ENCODE peak calls at places on chromosome 13, in ten cellular contexts. W, Z, F, T, O, R, H, J, E and D are unnamed samples.

GRCh38 chr13:20826810-20827560 is 53.2 kb upstream of the EEF1AKMT1 start:
- DNase-seq in W (peak; percentile 2), Z (peak; percentile 42), F (no peak), T (no peak), O (no peak), R (no peak), H (no peak), J (no peak), E (no peak), D (no peak)

GRCh38 chr13:113920606-113921306 is 53.1 kb downstream of the C13orf46 start:
- DNase-seq in W (no peak), Z (no peak), F (no peak), T (no peak), O (no peak), R (no peak), H (peak; percentile 11), J (no peak), E (no peak), D (no peak)

GRCh38 chr13:87666826-87667225 is 4.3 kb upstream of the SLITRK5 start:
- DNase-seq in W (no peak), Z (no peak), F (no peak), T (peak; percentile 80), O (no peak), R (no peak), H (no peak), J (no peak), E (no peak), D (no peak)

GRCh38 chr13:108037348-108037747 is 178.0 kb downstream of the LIG4 start:
- DNase-seq in W (no peak), Z (no peak), F (no peak), T (no peak), O (no peak), R (no peak), H (no peak), J (no peak), E (no peak), D (no peak)

GRCh38 chr13:60654405-60654804 is 257.4 kb downstream of the TDRD3 start:
- DNase-seq in W (no peak), Z (no peak), F (no peak), T (peak; percentile 67), O (peak; percentile 23), R (peak; percentile 60), H (peak; percentile 52), J (no peak), E (no peak), D (peak; percentile 33)

GRCh38 chr13:57996717-57997116 is 365.2 kb downstream of the PCDH17 start:
- DNase-seq in W (no peak), Z (no peak), F (no peak), T (peak; percentile 76), O (no peak), R (peak; percentile 22), H (no peak), J (no peak), E (no peak), D (no peak)

GRCh38 chr13:31433201-31433600 is 233.4 kb downstream of the B3GLCT start:
- DNase-seq in W (no peak), Z (no peak), F (no peak), T (no peak), O (no peak), R (no peak), H (no peak), J (no peak), E (no peak), D (no peak)

GRCh38 chr13:34435338-34435737 is 506.7 kb upstream of the NBEA start:
- DNase-seq in W (no peak), Z (no peak), F (no peak), T (no peak), O (no peak), R (peak; percentile 52), H (no peak), J (no peak), E (no peak), D (no peak)

GRCh38 chr13:102901615-102902305 is 55.9 kb downstream of the ERCC5 start:
- DNase-seq in W (peak; percentile 40), Z (peak; percentile 17), F (no peak), T (no peak), O (no peak), R (peak; percentile 5), H (no peak), J (no peak), E (no peak), D (no peak)

GRCh38 chr13:102905905-102906304 is 60.1 kb downstream of the ERCC5 start:
- DNase-seq in W (no peak), Z (no peak), F (no peak), T (peak; percentile 4), O (no peak), R (no peak), H (no peak), J (no peak), E (no peak), D (no peak)

GRCh38 chr13:102902789-102903347 is 57.0 kb downstream of the ERCC5 start:
- DNase-seq in W (no peak), Z (no peak), F (no peak), T (no peak), O (peak; percentile 47), R (no peak), H (no peak), J (peak; percentile 31), E (no peak), D (peak; percentile 22)

GRCh38 chr13:102904408-102904862 is 58.6 kb downstream of the ERCC5 start:
- DNase-seq in W (peak; percentile 74), Z (no peak), F (no peak), T (no peak), O (no peak), R (peak; percentile 22), H (no peak), J (no peak), E (no peak), D (no peak)

GRCh38 chr13:102903659-102904407 is 58.0 kb downstream of the ERCC5 start:
- DNase-seq in W (peak; percentile 29), Z (peak; percentile 18), F (no peak), T (peak; percentile 34), O (no peak), R (peak; percentile 56), H (no peak), J (no peak), E (no peak), D (no peak)
- TF ChIP-seq CTCF in W (peak; percentile 36), Z (peak; percentile 56), F (no peak), T (peak; percentile 71), O (no peak), R (peak; percentile 74), H (no peak), J (no peak), E (no peak), D (peak; percentile 44)

GRCh38 chr13:51243832-51244231 is 21.6 kb downstream of the FAM124A start:
- DNase-seq in W (no peak), Z (no peak), F (no peak), T (no peak), O (no peak), R (no peak), H (no peak), J (no peak), E (no peak), D (no peak)
- H3K27ac ChIP-seq in W (no peak overlapping the region), Z (no peak overlapping the region), F (no peak overlapping the region), T (no peak overlapping the region), O (no peak overlapping the region), R (no peak overlapping the region), H (no peak overlapping the region), J (no peak overlapping the region), E (no peak overlapping the region), D (peak overlapping the region; percentile 31)

GRCh38 chr13:27336005-27336673 is 65.5 kb downstream of the RASL11A start:
- DNase-seq in W (peak; percentile 12), Z (peak; percentile 87), F (no peak), T (no peak), O (no peak), R (no peak), H (no peak), J (no peak), E (no peak), D (no peak)

GRCh38 chr13:27338816-27339215 is 68.2 kb downstream of the RASL11A start:
- DNase-seq in W (no peak), Z (no peak), F (no peak), T (peak; percentile 31), O (no peak), R (no peak), H (no peak), J (no peak), E (no peak), D (no peak)

GRCh38 chr13:27338207-27338606 is 67.6 kb downstream of the RASL11A start:
- DNase-seq in W (no peak), Z (no peak), F (no peak), T (no peak), O (no peak), R (no peak), H (no peak), J (no peak), E (no peak), D (no peak)

GRCh38 chr13:27341616-27342015 is 71.0 kb downstream of the RASL11A start:
- DNase-seq in W (no peak), Z (no peak), F (no peak), T (no peak), O (no peak), R (no peak), H (peak; percentile 17), J (no peak), E (no peak), D (no peak)

DNA sequence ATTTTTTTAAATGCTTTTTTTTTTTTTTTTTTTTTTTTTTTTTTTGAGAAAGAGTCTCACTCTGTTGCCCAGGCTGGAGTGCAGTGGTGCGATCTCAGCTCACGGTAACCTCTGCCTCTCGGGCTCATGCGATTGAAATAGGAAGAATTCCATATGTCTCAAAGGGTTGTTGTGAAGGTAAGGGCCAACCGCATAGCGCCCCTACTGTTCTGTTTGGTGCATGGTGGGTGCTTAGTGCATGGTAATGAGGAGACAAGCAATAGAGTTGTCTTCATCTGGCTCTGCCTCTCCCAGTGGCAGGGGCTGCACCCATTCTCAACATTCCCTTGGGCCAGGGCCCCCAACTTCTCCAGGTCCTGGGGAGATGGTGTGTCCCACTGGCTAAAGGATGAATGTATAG is 68.7 kb downstream of the RASL11A start:
- DNase-seq in W (peak; percentile 20), Z (peak; percentile 42), F (no peak), T (peak; percentile 68), O (no peak), R (peak; percentile 71), H (peak; percentile 21), J (no peak), E (no peak), D (no peak)
- TF ChIP-seq CTCF in W (peak; percentile 64), Z (peak; percentile 44), F (no peak), T (peak; percentile 70), O (peak; percentile 15), R (peak; percentile 59), H (no peak), J (peak; percentile 34), E (no peak), D (peak; percentile 58)

GRCh38 chr13:110507678-110508381 is 53.7 kb downstream of the RAB20 start:
- DNase-seq in W (no peak), Z (no peak), F (no peak), T (no peak), O (no peak), R (peak; percentile 15), H (no peak), J (no peak), E (no peak), D (peak; percentile 63)

GRCh38 chr13:110511509-110512181 is 49.9 kb downstream of the RAB20 start:
- DNase-seq in W (no peak), Z (no peak), F (no peak), T (no peak), O (no peak), R (no peak), H (no peak), J (peak; percentile 72), E (no peak), D (no peak)

GRCh38 chr13:110509971-110510786 is 51.3 kb downstream of the RAB20 start:
- DNase-seq in W (no peak), Z (peak; percentile 30), F (no peak), T (no peak), O (peak; percentile 51), R (no peak), H (peak; percentile 54), J (no peak), E (no peak), D (peak; percentile 48)

GRCh38 chr13:110506859-110507566 is 54.5 kb downstream of the RAB20 start:
- DNase-seq in W (peak; percentile 13), Z (peak; percentile 10), F (peak; percentile 54), T (no peak), O (peak; percentile 86), R (peak; percentile 56), H (peak; percentile 66), J (no peak), E (no peak), D (peak; percentile 78)

GRCh38 chr13:110509478-110509926 is 52.0 kb downstream of the RAB20 start:
- DNase-seq in W (no peak), Z (peak; percentile 41), F (no peak), T (no peak), O (no peak), R (no peak), H (no peak), J (no peak), E (no peak), D (no peak)
- H3K27ac ChIP-seq in W (no peak overlapping the region), Z (peak overlapping the region; percentile 16), F (no peak overlapping the region), T (no peak overlapping the region), O (peak overlapping the region; percentile 91), R (no peak overlapping the region), H (no peak overlapping the region), J (no peak overlapping the region), E (peak overlapping the region; percentile 5), D (peak overlapping the region; percentile 92)